ENCODE peak calls at places on chromosomes 3 and 15, in five cellular contexts. S, V, G, U and Z are unnamed samples. For H3K4me1, the result is how much of the 10 kb centered on the place peaks cover.

GRCh38 chr15:38266247-38266996 is 13.8 kb downstream of the SPRED1 start:
- DNase-seq in U (no peak), S (no peak), V (no peak), G (peak), Z (no peak)

GRCh38 chr3:191051037-191051436 is 148.0 kb upstream of the OSTN start:
- DNase-seq in G (peak), U (no peak), V (peak), S (peak), Z (no peak)

GRCh38 chr15:57555270-57555669 is 36.4 kb upstream of the MYZAP start:
- DNase-seq in U (no peak), S (no peak), V (no peak), G (peak), Z (no peak)

GRCh38 chr15:64461577-64462162 is 1.3 kb downstream of the ZNF609 start:
- DNase-seq in G (peak), U (no peak), V (peak), S (peak), Z (peak)

GRCh38 chr3:101819649-101820202 is 29.6 kb upstream of the NFKBIZ start:
- DNase-seq in G (no peak), V (no peak), U (no peak), S (no peak), Z (no peak)

GRCh38 chr15:60137711-60138396 is 133.7 kb downstream of the FOXB1 start:
- DNase-seq in S (no peak), V (no peak), G (peak), U (no peak), Z (no peak)

GRCh38 chr15:80694624-80695098 is 449 bp upstream of the ABHD17C start:
- DNase-seq in V (no peak), U (peak), G (peak), S (peak), Z (peak)

GRCh38 chr15:39643747-39644520 is 63.1 kb downstream of the THBS1 start:
- DNase-seq in U (no peak), S (no peak), V (no peak), G (no peak), Z (no peak)

GRCh38 chr3:157469571-157470294 is 33.1 kb downstream of the PTX3 start:
- DNase-seq in V (no peak), S (no peak), U (no peak), G (no peak), Z (no peak)

GRCh38 chr15:32705450-32705849 is 12.4 kb upstream of the GREM1 start:
- DNase-seq in S (no peak), G (peak), U (no peak), V (no peak), Z (no peak)

GRCh38 chr3:140164922-140165590 is 230.1 kb downstream of the CLSTN2 start:
- DNase-seq in S (no peak), V (no peak), U (no peak), G (peak), Z (no peak)

GRCh38 chr15:38300395-38300794 is 47.8 kb downstream of the SPRED1 start:
- DNase-seq in U (no peak), G (no peak), S (no peak), V (no peak), Z (no peak)

GRCh38 chr3:48504051-48504946 is at the start of gene SHISA5:
- DNase-seq in U (peak), V (peak), S (peak), G (peak), Z (peak)

GRCh38 chr3:45597166-45597565 is 2.6 kb downstream of the LIMD1 start:
- DNase-seq in U (no peak), G (peak), V (no peak), S (no peak), Z (peak)

GRCh38 chr15:80978685-80979084 is 10.9 kb downstream of the MESD start:
- DNase-seq in S (no peak), G (peak), V (no peak), U (no peak), Z (no peak)

GRCh38 chr3:71066849-71067261 is 516.7 kb downstream of the FOXP1 start:
- DNase-seq in U (peak), S (no peak), V (no peak), G (peak), Z (no peak)

GRCh38 chr3:47841786-47842349 is 38.9 kb downstream of the DHX30 start:
- DNase-seq in S (no peak), U (no peak), V (no peak), G (no peak), Z (no peak)

GRCh38 chr3:45864760-45865567 is 21.4 kb upstream of the CCR9 start:
- DNase-seq in G (no peak), U (no peak), V (no peak), S (no peak), Z (no peak)

GRCh38 chr3:177777699-177778098 is 580.4 kb upstream of the TBL1XR1 start:
- DNase-seq in V (peak), G (peak), S (peak), U (no peak), Z (peak)
- TF ChIP-seq CTCF in V (peak), G (peak), S (peak), U (no peak), Z (peak)

GRCh38 chr15:75200391-75200764 is 1.3 kb upstream of the C15orf39 start:
- DNase-seq in V (no peak), S (no peak), G (no peak), U (no peak), Z (no peak)
- H3K4me1 ChIP-seq in V (under half), S (under half), G (under half), U (under half), Z (under half)

GRCh38 chr15:76328962-76329361 is 7.6 kb upstream of the ISL2 start:
- DNase-seq in S (peak), U (no peak), V (no peak), G (peak), Z (no peak)

GRCh38 chr15:76327191-76328105 is 9.1 kb upstream of the ISL2 start:
- DNase-seq in V (no peak), G (peak), U (no peak), S (no peak), Z (no peak)

GRCh38 chr15:76328106-76328696 is 8.4 kb upstream of the ISL2 start:
- DNase-seq in G (no peak), U (no peak), S (peak), V (no peak), Z (no peak)

GRCh38 chr15:76332796-76333195 is 3.8 kb upstream of the ISL2 start:
- DNase-seq in S (no peak), U (no peak), G (no peak), V (no peak), Z (no peak)

DNA sequence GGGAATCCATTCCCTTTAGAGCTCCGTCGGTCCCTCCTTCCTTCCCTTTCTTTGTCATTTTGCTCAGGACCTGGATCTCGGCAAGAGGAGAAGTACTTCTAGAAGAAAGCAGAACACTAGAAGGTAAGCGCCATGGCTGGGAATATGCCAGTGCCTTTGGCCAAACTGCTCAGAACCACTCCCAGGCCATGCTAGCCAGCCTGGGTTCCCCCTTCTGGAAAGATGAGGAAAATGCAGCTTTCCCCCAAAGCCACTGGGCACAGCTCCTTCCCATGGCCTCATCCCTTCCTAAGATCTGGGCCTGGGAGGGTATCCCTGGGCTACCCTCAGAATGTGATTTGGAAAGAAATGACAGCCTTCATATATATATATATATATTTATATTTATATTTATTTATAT is 6.3 kb upstream of the ISL2 start:
- DNase-seq in U (no peak), G (peak), S (peak), V (no peak), Z (no peak)
- TF ChIP-seq CTCF in U (no peak), G (peak), S (peak), V (peak), Z (peak)

DNA sequence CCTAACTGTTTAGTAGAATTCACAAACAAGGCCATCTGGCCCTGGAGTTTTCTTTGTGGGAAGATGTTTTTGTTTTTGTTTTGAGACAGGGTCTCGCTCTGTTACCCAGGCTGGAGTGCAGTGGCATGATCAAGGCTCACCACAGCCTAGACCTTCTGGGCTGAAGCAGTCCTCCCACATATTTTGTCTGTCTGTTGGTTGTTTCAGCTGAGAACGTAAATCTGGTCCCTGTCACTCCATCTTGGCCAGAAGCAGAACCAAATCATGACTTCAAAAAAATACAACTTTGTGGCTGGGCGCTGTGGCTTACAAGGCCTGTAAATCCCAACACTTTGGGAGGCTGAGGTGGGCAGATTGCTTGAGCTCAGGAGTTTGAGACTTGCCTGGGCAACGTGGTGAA is 27.1 kb downstream of the MRAS start:
- DNase-seq in G (no peak), U (no peak), S (no peak), V (no peak), Z (no peak)
- H3K4me1 ChIP-seq in G (under half), U (under half), S (under half), V (under half), Z (under half)

DNA sequence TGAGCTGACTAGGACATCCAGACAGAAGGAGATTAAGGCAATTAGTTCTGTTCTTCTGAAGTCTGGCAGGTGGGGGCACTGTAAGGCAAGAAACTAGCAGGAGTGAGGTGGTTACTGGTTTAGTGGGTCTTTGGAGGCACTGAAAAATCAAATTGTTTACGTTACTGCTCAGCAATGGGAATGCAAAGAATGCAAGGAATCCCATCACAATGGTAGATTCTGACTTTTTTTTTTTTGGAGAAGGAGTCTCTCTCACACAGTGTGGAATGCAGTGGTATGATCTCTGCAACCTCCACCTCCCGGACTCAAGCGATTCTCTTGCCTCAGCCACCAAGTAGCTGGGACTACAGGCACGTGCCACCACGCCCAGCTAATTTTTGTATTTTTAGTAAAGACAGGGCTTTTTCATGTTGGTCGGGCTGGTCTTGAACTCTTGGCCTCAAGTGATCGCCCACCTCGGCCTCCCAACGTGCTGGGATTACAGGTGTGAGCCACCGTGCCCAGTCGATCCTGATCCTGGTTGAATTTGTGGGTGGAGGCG is 16.4 kb downstream of the FAM107A start:
- DNase-seq in U (peak), G (peak), V (peak), S (peak), Z (no peak)
- TF ChIP-seq CTCF in U (no peak), G (peak), V (peak), S (peak), Z (no peak)

DNA sequence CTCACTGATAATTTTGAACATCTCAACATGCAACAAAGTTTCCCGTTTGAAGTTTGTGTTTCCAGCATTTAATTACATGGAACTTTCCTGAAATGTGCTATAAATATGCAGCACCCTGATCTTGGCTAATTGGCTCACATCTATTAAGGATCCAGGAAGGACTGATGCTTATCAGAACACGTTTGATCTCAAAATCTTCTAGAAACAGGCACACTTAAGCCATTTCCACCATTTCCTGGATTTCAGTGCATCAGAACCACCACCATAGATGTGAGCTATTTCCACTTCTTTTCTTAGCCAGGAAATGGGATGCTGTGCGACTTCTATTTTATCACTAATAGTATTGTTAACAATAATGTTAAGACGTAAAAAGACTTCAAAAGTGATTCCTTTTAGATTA is 228.9 kb downstream of the FEZF2 start:
- DNase-seq in S (no peak), V (no peak), U (no peak), G (no peak), Z (no peak)
- H3K4me1 ChIP-seq in S (under half), V (under half), U (under half), G (under half), Z (under half)

DNA sequence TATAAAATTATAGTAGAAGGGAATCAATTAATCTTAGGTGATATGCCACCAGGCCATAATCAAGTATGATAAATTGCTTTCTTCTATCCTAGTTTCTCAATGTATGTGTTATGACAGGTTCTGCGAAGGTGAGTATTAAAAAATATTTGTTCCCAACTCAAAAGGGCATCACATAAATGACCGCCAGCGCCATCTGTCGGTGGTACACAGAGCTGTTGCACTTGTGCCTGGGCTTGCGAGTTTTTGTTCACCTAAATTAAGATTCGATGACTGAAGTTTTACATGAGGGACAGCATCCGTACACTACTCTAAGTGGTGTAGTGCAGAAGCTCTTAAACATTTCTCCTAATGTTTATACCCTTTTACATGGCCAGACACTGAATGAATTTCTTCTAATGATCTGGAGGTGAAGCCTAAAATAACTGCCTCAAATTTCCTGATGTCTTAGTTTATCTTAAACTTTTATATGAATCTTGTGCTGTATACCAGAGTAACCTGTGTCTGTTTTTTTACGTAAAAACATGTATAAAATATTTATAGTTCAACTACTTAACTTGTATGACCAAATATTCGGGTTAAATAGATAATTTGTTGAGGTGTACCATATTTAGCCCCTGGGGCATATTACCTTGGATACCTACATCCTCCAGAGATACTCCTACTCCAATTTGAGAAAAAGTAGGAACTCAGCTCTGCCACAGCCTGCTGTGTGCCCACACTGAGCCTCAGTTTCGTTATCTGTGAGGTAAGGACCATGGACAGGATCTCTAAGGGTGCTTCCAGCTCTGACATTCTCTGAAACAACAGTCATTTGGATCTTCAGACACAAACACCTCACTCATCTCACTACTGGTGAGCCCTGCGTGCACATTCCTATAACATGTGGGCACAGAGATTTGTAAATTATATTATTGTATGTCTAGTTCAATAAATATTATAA is 365.6 kb downstream of the MAGI1 start:
- DNase-seq in G (peak), V (peak), U (peak), S (peak), Z (peak)
- TF ChIP-seq CTCF in G (peak), V (peak), U (no peak), S (peak), Z (peak)

DNA sequence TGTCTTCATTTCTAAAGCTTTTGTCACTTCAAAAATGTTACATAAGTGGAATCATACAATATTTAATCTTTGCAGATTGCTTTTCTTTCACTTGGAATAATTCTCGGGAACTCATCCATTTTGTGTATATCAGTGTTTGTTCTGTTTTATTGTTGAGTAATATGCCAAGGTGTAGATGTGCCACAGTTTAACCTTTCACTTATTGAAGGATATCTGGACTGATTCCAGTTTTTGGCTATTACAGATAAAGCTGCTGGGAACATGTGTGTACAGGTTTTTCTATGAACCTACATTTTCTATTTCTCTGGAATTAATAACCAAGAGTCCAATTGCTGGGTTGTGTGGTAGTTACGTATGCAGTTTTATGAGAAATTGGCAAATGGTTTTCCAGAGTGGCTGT is 334.9 kb downstream of the PTPRG start:
- DNase-seq in G (no peak), V (no peak), S (no peak), U (no peak), Z (no peak)
- H3K4me1 ChIP-seq in G (under half), V (under half), S (under half), U (under half), Z (under half)

GRCh38 chr15:29712149-29712885 is 110.0 kb downstream of the TJP1 start:
- DNase-seq in U (no peak), V (no peak), S (no peak), G (no peak), Z (no peak)

GRCh38 chr15:29713784-29714183 is 108.5 kb downstream of the TJP1 start:
- DNase-seq in S (no peak), G (no peak), V (no peak), U (no peak), Z (no peak)

GRCh38 chr15:29708519-29708918 is 113.7 kb downstream of the TJP1 start:
- DNase-seq in U (no peak), G (no peak), S (no peak), V (no peak), Z (no peak)

DNA sequence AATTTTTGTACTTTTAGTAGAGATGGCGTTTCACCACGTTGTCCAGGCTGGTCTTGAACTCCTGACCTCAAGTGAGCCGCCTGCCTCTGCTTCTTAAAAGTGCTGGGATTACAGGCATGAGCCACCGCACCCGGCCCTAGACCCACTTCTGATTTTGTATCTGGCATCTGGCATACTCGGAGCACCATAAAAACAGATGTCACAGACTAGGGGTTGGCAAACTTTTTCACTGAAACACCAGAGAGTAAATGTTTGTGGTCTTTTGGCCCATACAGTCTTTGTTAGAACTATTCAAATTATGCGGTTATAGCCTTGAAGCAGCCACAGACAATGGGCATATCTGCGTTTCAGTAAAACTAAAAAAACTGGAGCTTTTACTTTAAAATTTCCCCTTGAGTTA is 110.7 kb downstream of the TJP1 start:
- DNase-seq in V (no peak), S (no peak), U (no peak), G (peak), Z (no peak)
- TF ChIP-seq CTCF in V (no peak), S (no peak), U (no peak), G (no peak), Z (no peak)

GRCh38 chr15:69895202-69895601 is 202.5 kb downstream of the TLE3 start:
- DNase-seq in V (no peak), G (no peak), S (no peak), U (no peak), Z (no peak)

GRCh38 chr15:69897471-69898237 is 200.1 kb downstream of the TLE3 start:
- DNase-seq in S (no peak), U (no peak), V (no peak), G (no peak), Z (no peak)

GRCh38 chr15:69896606-69897005 is 201.1 kb downstream of the TLE3 start:
- DNase-seq in U (no peak), G (peak), S (no peak), V (no peak), Z (no peak)

GRCh38 chr15:69902414-69903062 is 195.2 kb downstream of the TLE3 start:
- DNase-seq in V (peak), G (no peak), U (no peak), S (no peak), Z (no peak)

GRCh38 chr15:69898243-69898642 is 199.5 kb downstream of the TLE3 start:
- DNase-seq in G (no peak), V (no peak), S (no peak), U (no peak), Z (no peak)
- H3K4me1 ChIP-seq in G (under half), V (under half), S (under half), U (under half), Z (under half)